ENCODE peak calls at places on chromosomes 6 and 20, in four cellular contexts. E, K, O and P are unnamed samples.

GRCh38 chr20:1811621-1812498 is 83.3 kb upstream of the SIRPA start:
- DNase-seq in E (peak), K (no peak), O (no peak), P (peak)

GRCh38 chr6:89583559-89583958 is 55.0 kb downstream of the LYRM2 start:
- DNase-seq in E (no peak), K (no peak), O (no peak), P (no peak)

GRCh38 chr6:117729613-117730012 is 54.3 kb downstream of the NUS1 start:
- DNase-seq in E (no peak), K (no peak), O (no peak), P (no peak)

GRCh38 chr6:160418370-160418769 is 70.2 kb downstream of the SLC22A3 start:
- DNase-seq in E (no peak), K (no peak), O (no peak), P (no peak)

GRCh38 chr20:57882451-57883161 is 172.8 kb upstream of the PMEPA1 start:
- DNase-seq in E (peak), K (no peak), O (no peak), P (no peak)

GRCh38 chr20:38125157-38126056 is 39.7 kb downstream of the TGM2 start:
- DNase-seq in E (peak), K (peak), O (peak), P (peak)

GRCh38 chr6:4225207-4225872 is 90.0 kb upstream of the ECI2 start:
- DNase-seq in E (peak), K (no peak), O (peak), P (no peak)

GRCh38 chr20:32894711-32895355 is 36.1 kb downstream of the EFCAB8 start:
- DNase-seq in E (no peak), K (no peak), O (no peak), P (no peak)

GRCh38 chr6:113828984-113829701 is 28.0 kb upstream of the MARCKS start:
- DNase-seq in E (no peak), K (no peak), O (no peak), P (no peak)